ENCODE peak calls at places on chromosomes 12 and 14, in four cellular contexts. One of them, this sample, is unnamed.

GRCh38 chr12:84455598-84455997 is 457.0 kb downstream of the SLC6A15 start:
- DNase-seq in M059J: no peak
- DNase-seq in NCI-H345: no peak
- DNase-seq in body of pancreas: no peak
- DNase-seq in this sample: no peak

GRCh38 chr12:107844312-107844921 is 69.9 kb downstream of the ASCL4 start:
- DNase-seq in NCI-H345: peak
- DNase-seq in M059J: no peak
- DNase-seq in body of pancreas: no peak
- DNase-seq in this sample: no peak

GRCh38 chr14:99035268-99035667 is 236.7 kb downstream of the BCL11B start:
- DNase-seq in body of pancreas: no peak
- DNase-seq in NCI-H345: no peak
- DNase-seq in M059J: peak
- DNase-seq in this sample: no peak

GRCh38 chr12:79848321-79848720 is 86.6 kb downstream of the PPP1R12A start:
- DNase-seq in body of pancreas: no peak
- DNase-seq in NCI-H345: no peak
- DNase-seq in M059J: peak
- DNase-seq in this sample: no peak

GRCh38 chr14:68110989-68111704 is 291.6 kb downstream of the RAD51B start:
- DNase-seq in NCI-H345: peak
- DNase-seq in M059J: no peak
- DNase-seq in body of pancreas: no peak
- DNase-seq in this sample: no peak

GRCh38 chr14:95509512-95509911 is 6.9 kb downstream of the SYNE3 start:
- DNase-seq in NCI-H345: no peak
- DNase-seq in M059J: no peak
- DNase-seq in body of pancreas: no peak
- DNase-seq in this sample: no peak

GRCh38 chr14:59022144-59022543 is 166.3 kb upstream of the DAAM1 start:
- DNase-seq in body of pancreas: no peak
- DNase-seq in M059J: no peak
- DNase-seq in NCI-H345: no peak
- DNase-seq in this sample: no peak

GRCh38 chr12:7602287-7602686 is 63.4 kb downstream of the APOBEC1 start:
- DNase-seq in body of pancreas: no peak
- DNase-seq in NCI-H345: no peak
- DNase-seq in M059J: peak
- DNase-seq in this sample: no peak

GRCh38 chr12:112107728-112108447 is 695 bp downstream of the NAA25 start:
- DNase-seq in NCI-H345: no peak
- DNase-seq in body of pancreas: peak
- DNase-seq in M059J: no peak
- DNase-seq in this sample: no peak

GRCh38 chr12:124045671-124046070 is 72.7 kb downstream of the ZNF664 start:
- DNase-seq in body of pancreas: no peak
- DNase-seq in M059J: no peak
- DNase-seq in NCI-H345: no peak
- DNase-seq in this sample: peak

GRCh38 chr12:13339538-13339937 is 143.0 kb downstream of the EMP1 start:
- DNase-seq in body of pancreas: no peak
- DNase-seq in NCI-H345: no peak
- DNase-seq in M059J: peak
- DNase-seq in this sample: no peak

GRCh38 chr12:64181504-64182291 is 40.4 kb downstream of the KICS2 start:
- DNase-seq in NCI-H345: peak
- DNase-seq in M059J: peak
- DNase-seq in body of pancreas: peak
- DNase-seq in this sample: peak

GRCh38 chr12:127393896-127394295 is 873.1 kb upstream of the TMEM132C start:
- DNase-seq in NCI-H345: no peak
- DNase-seq in M059J: peak
- DNase-seq in body of pancreas: no peak
- DNase-seq in this sample: no peak

GRCh38 chr12:101670007-101670671 is 27.3 kb upstream of the CHPT1 start:
- DNase-seq in body of pancreas: peak
- DNase-seq in NCI-H345: no peak
- DNase-seq in M059J: peak
- DNase-seq in this sample: no peak

GRCh38 chr14:85156319-85156718 is 373.6 kb upstream of the FLRT2 start:
- DNase-seq in NCI-H345: no peak
- DNase-seq in body of pancreas: no peak
- DNase-seq in M059J: no peak
- DNase-seq in this sample: no peak

GRCh38 chr14:91358654-91359210 is 58.9 kb downstream of the CCDC88C start:
- DNase-seq in NCI-H345: no peak
- DNase-seq in body of pancreas: no peak
- DNase-seq in M059J: no peak
- DNase-seq in this sample: no peak

GRCh38 chr12:92442782-92443181 is 260.0 kb upstream of the PLEKHG7 start:
- DNase-seq in body of pancreas: no peak
- DNase-seq in M059J: no peak
- DNase-seq in NCI-H345: no peak
- DNase-seq in this sample: no peak

GRCh38 chr12:1443421-1444141 is 150.8 kb downstream of the FBXL14 start:
- DNase-seq in M059J: peak
- DNase-seq in NCI-H345: no peak
- DNase-seq in body of pancreas: no peak
- DNase-seq in this sample: no peak

GRCh38 chr12:22722779-22723178 is 97.8 kb downstream of the ETNK1 start:
- DNase-seq in M059J: no peak
- DNase-seq in body of pancreas: no peak
- DNase-seq in NCI-H345: no peak
- DNase-seq in this sample: no peak

GRCh38 chr12:53424626-53425514 is 1.2 kb downstream of the AMHR2 start:
- DNase-seq in body of pancreas: peak
- DNase-seq in NCI-H345: no peak
- DNase-seq in M059J: no peak
- DNase-seq in this sample: no peak

GRCh38 chr14:66165337-66165736 is 320.8 kb upstream of the CCDC196 start:
- DNase-seq in NCI-H345: no peak
- DNase-seq in M059J: no peak
- DNase-seq in body of pancreas: no peak
- DNase-seq in this sample: no peak

GRCh38 chr12:27779416-27779815 is 617 bp upstream of the KLHL42 start:
- DNase-seq in NCI-H345: peak
- DNase-seq in M059J: peak
- DNase-seq in body of pancreas: peak
- DNase-seq in this sample: peak

GRCh38 chr14:53054457-53054856 is 98.7 kb downstream of the DDHD1 start:
- DNase-seq in body of pancreas: no peak
- DNase-seq in M059J: no peak
- DNase-seq in NCI-H345: no peak
- DNase-seq in this sample: no peak

GRCh38 chr12:94263905-94264655 is 115.7 kb downstream of the PLXNC1 start:
- DNase-seq in NCI-H345: no peak
- DNase-seq in M059J: no peak
- DNase-seq in body of pancreas: no peak
- DNase-seq in this sample: no peak

This sample was measured in nucleus accumbens.